ENCODE peak calls at places on chromosomes 12 and 14, in four cellular contexts. One of them, this sample, is unnamed.

GRCh38 chr12:47226199-47226598 is 146.4 kb upstream of the AMIGO2 start:
- DNase-seq in stimulated activated CD4-positive, alpha-beta T cell treated with anti-CD3 and anti-CD28 coated beads, Interleukin-15, amount 100 ng/mL, for 48 hours: no peak
- DNase-seq in amniotic stem cell: no peak
- DNase-seq in brain microvascular endothelial cell: no peak
- DNase-seq in this sample: no peak

GRCh38 chr14:36238666-36239363 is 62.3 kb upstream of the PTCSC3 start:
- DNase-seq in amniotic stem cell: no peak
- DNase-seq in brain microvascular endothelial cell: peak; percentile 60
- DNase-seq in stimulated activated CD4-positive, alpha-beta T cell treated with anti-CD3 and anti-CD28 coated beads, Interleukin-15, amount 100 ng/mL, for 48 hours: peak; percentile 3
- DNase-seq in this sample: no peak

GRCh38 chr14:62039871-62040270 is 277.7 kb downstream of the SNAPC1 start:
- DNase-seq in stimulated activated CD4-positive, alpha-beta T cell treated with anti-CD3 and anti-CD28 coated beads, Interleukin-15, amount 100 ng/mL, for 48 hours: no peak
- DNase-seq in brain microvascular endothelial cell: no peak
- DNase-seq in amniotic stem cell: no peak
- DNase-seq in this sample: no peak

GRCh38 chr12:613996-614726 is 49.1 kb downstream of the NINJ2 start:
- DNase-seq in amniotic stem cell: no peak
- DNase-seq in stimulated activated CD4-positive, alpha-beta T cell treated with anti-CD3 and anti-CD28 coated beads, Interleukin-15, amount 100 ng/mL, for 48 hours: no peak
- DNase-seq in brain microvascular endothelial cell: no peak
- DNase-seq in this sample: no peak

GRCh38 chr14:70955543-70956480 is 48.6 kb downstream of the PCNX1 start:
- DNase-seq in stimulated activated CD4-positive, alpha-beta T cell treated with anti-CD3 and anti-CD28 coated beads, Interleukin-15, amount 100 ng/mL, for 48 hours: no peak
- DNase-seq in amniotic stem cell: no peak
- DNase-seq in brain microvascular endothelial cell: peak; percentile 8
- DNase-seq in this sample: no peak

GRCh38 chr14:100129161-100129589 is 30.3 kb downstream of the DEGS2 start:
- DNase-seq in stimulated activated CD4-positive, alpha-beta T cell treated with anti-CD3 and anti-CD28 coated beads, Interleukin-15, amount 100 ng/mL, for 48 hours: no peak
- DNase-seq in brain microvascular endothelial cell: no peak
- DNase-seq in amniotic stem cell: no peak
- DNase-seq in this sample: no peak

GRCh38 chr14:20302042-20302761 is 3.5 kb downstream of the TTC5 start:
- DNase-seq in amniotic stem cell: no peak
- DNase-seq in brain microvascular endothelial cell: peak; percentile 55
- DNase-seq in stimulated activated CD4-positive, alpha-beta T cell treated with anti-CD3 and anti-CD28 coated beads, Interleukin-15, amount 100 ng/mL, for 48 hours: no peak
- DNase-seq in this sample: no peak

GRCh38 chr12:12474931-12475485 is 87.7 kb downstream of the DUSP16 start:
- DNase-seq in brain microvascular endothelial cell: peak; percentile 13
- DNase-seq in amniotic stem cell: no peak
- DNase-seq in stimulated activated CD4-positive, alpha-beta T cell treated with anti-CD3 and anti-CD28 coated beads, Interleukin-15, amount 100 ng/mL, for 48 hours: no peak
- DNase-seq in this sample: no peak

GRCh38 chr14:93804654-93805053 is 16.4 kb upstream of the PRIMA1 start:
- DNase-seq in brain microvascular endothelial cell: no peak
- DNase-seq in stimulated activated CD4-positive, alpha-beta T cell treated with anti-CD3 and anti-CD28 coated beads, Interleukin-15, amount 100 ng/mL, for 48 hours: no peak
- DNase-seq in amniotic stem cell: no peak
- DNase-seq in this sample: no peak

GRCh38 chr12:6049587-6049986 is 74.9 kb downstream of the VWF start:
- DNase-seq in brain microvascular endothelial cell: no peak
- DNase-seq in stimulated activated CD4-positive, alpha-beta T cell treated with anti-CD3 and anti-CD28 coated beads, Interleukin-15, amount 100 ng/mL, for 48 hours: no peak
- DNase-seq in amniotic stem cell: no peak
- DNase-seq in this sample: no peak

GRCh38 chr12:109734219-109735000 is 20.8 kb downstream of the FAM222A start:
- DNase-seq in amniotic stem cell: no peak
- DNase-seq in brain microvascular endothelial cell: no peak
- DNase-seq in stimulated activated CD4-positive, alpha-beta T cell treated with anti-CD3 and anti-CD28 coated beads, Interleukin-15, amount 100 ng/mL, for 48 hours: no peak
- DNase-seq in this sample: no peak

GRCh38 chr12:86712425-86712843 is 456.2 kb upstream of the MGAT4C start:
- DNase-seq in stimulated activated CD4-positive, alpha-beta T cell treated with anti-CD3 and anti-CD28 coated beads, Interleukin-15, amount 100 ng/mL, for 48 hours: no peak
- DNase-seq in brain microvascular endothelial cell: peak; percentile 94
- DNase-seq in amniotic stem cell: peak; percentile 91
- DNase-seq in this sample: peak; percentile 98

GRCh38 chr14:94536836-94537235 is 24.4 kb upstream of the SERPINA4 start:
- DNase-seq in brain microvascular endothelial cell: peak; percentile 35
- DNase-seq in stimulated activated CD4-positive, alpha-beta T cell treated with anti-CD3 and anti-CD28 coated beads, Interleukin-15, amount 100 ng/mL, for 48 hours: no peak
- DNase-seq in amniotic stem cell: no peak
- DNase-seq in this sample: no peak

GRCh38 chr12:76685246-76685678 is 78.7 kb upstream of the ZDHHC17 start:
- DNase-seq in brain microvascular endothelial cell: peak; percentile 28
- DNase-seq in amniotic stem cell: no peak
- DNase-seq in stimulated activated CD4-positive, alpha-beta T cell treated with anti-CD3 and anti-CD28 coated beads, Interleukin-15, amount 100 ng/mL, for 48 hours: no peak
- DNase-seq in this sample: no peak

This sample was measured in NCI-H226.